ENCODE peak calls at places on chromosomes 13 and 19, in six cellular contexts. One of them, this sample, is unnamed.

GRCh38 chr19:29823581-29824330 is 12.0 kb downstream of the CCNE1 start:
- DNase-seq in tibial artery: no peak
- DNase-seq in transverse colon: no peak
- DNase-seq in Panc1: no peak
- DNase-seq in ovary: no peak
- DNase-seq in HCT116: no peak
- DNase-seq in this sample: no peak

GRCh38 chr13:85277753-85278152 is 521.5 kb downstream of the SLITRK6 start:
- DNase-seq in transverse colon: no peak
- DNase-seq in Panc1: no peak
- DNase-seq in ovary: no peak
- DNase-seq in tibial artery: no peak
- DNase-seq in HCT116: no peak
- DNase-seq in this sample: no peak

GRCh38 chr13:112719016-112719415 is 29.2 kb downstream of the ATP11A start:
- DNase-seq in Panc1: no peak
- DNase-seq in HCT116: no peak
- DNase-seq in ovary: no peak
- DNase-seq in tibial artery: peak; percentile 5
- DNase-seq in transverse colon: no peak
- DNase-seq in this sample: no peak

GRCh38 chr19:43699506-43700367 is 16.1 kb upstream of the IRGC start:
- DNase-seq in ovary: peak; percentile 17
- DNase-seq in tibial artery: no peak
- DNase-seq in HCT116: no peak
- DNase-seq in transverse colon: peak; percentile 48
- DNase-seq in Panc1: no peak
- DNase-seq in this sample: peak; percentile 34

GRCh38 chr19:41535029-41535622 is 40.8 kb upstream of the CEACAM21 start:
- DNase-seq in ovary: no peak
- DNase-seq in HCT116: no peak
- DNase-seq in Panc1: no peak
- DNase-seq in transverse colon: no peak
- DNase-seq in tibial artery: no peak
- DNase-seq in this sample: no peak

GRCh38 chr13:40600145-40600751 is 66.2 kb downstream of the FOXO1 start:
- DNase-seq in transverse colon: no peak
- DNase-seq in tibial artery: no peak
- DNase-seq in ovary: no peak
- DNase-seq in HCT116: no peak
- DNase-seq in Panc1: no peak
- DNase-seq in this sample: no peak

GRCh38 chr13:40983269-40983668 is 35.8 kb downstream of the ELF1 start:
- DNase-seq in transverse colon: no peak
- DNase-seq in HCT116: no peak
- DNase-seq in ovary: no peak
- DNase-seq in tibial artery: no peak
- DNase-seq in Panc1: no peak
- DNase-seq in this sample: no peak

GRCh38 chr19:58477871-58478270 is 1.7 kb downstream of the ZNF446 start:
- DNase-seq in Panc1: no peak
- DNase-seq in ovary: no peak
- DNase-seq in transverse colon: no peak
- DNase-seq in tibial artery: no peak
- DNase-seq in HCT116: no peak
- DNase-seq in this sample: no peak

GRCh38 chr13:33927315-33927714 is 109.4 kb downstream of the RFC3 start:
- DNase-seq in HCT116: no peak
- DNase-seq in transverse colon: no peak
- DNase-seq in ovary: no peak
- DNase-seq in Panc1: no peak
- DNase-seq in tibial artery: peak; percentile 31
- DNase-seq in this sample: no peak

GRCh38 chr19:11580665-11581418 is 3.4 kb upstream of the ACP5 start:
- DNase-seq in Panc1: no peak
- DNase-seq in tibial artery: no peak
- DNase-seq in transverse colon: no peak
- DNase-seq in HCT116: no peak
- DNase-seq in ovary: no peak
- DNase-seq in this sample: no peak

GRCh38 chr19:19485161-19485997 is 30.0 kb downstream of the TSSK6 start:
- DNase-seq in ovary: no peak
- DNase-seq in transverse colon: no peak
- DNase-seq in HCT116: no peak
- DNase-seq in Panc1: no peak
- DNase-seq in tibial artery: no peak
- DNase-seq in this sample: peak; percentile 23

GRCh38 chr13:52459668-52460067 is 4.4 kb downstream of the CKAP2 start:
- DNase-seq in ovary: no peak
- DNase-seq in Panc1: peak; percentile 38
- DNase-seq in HCT116: no peak
- DNase-seq in tibial artery: no peak
- DNase-seq in transverse colon: no peak
- DNase-seq in this sample: no peak

GRCh38 chr19:54102421-54103169 is at the start of gene NDUFA3:
- DNase-seq in transverse colon: peak; percentile 98
- DNase-seq in HCT116: peak; percentile 95
- DNase-seq in ovary: peak; percentile 97
- DNase-seq in Panc1: peak; percentile 95
- DNase-seq in tibial artery: peak; percentile 98
- DNase-seq in this sample: peak; percentile 98

GRCh38 chr19:16619456-16619855 is 8.5 kb downstream of the MED26 start:
- DNase-seq in transverse colon: no peak
- DNase-seq in ovary: no peak
- DNase-seq in tibial artery: no peak
- DNase-seq in HCT116: no peak
- DNase-seq in Panc1: no peak
- DNase-seq in this sample: peak; percentile 32

GRCh38 chr19:37128821-37129177 is 43.7 kb downstream of the ZNF585A start:
- DNase-seq in HCT116: no peak
- DNase-seq in transverse colon: no peak
- DNase-seq in Panc1: no peak
- DNase-seq in tibial artery: no peak
- DNase-seq in ovary: no peak
- DNase-seq in this sample: no peak
- H3K4me3 ChIP-seq in HCT116: no peak overlapping the region
- H3K4me3 ChIP-seq in transverse colon: no peak overlapping the region
- H3K4me3 ChIP-seq in Panc1: no peak overlapping the region
- H3K4me3 ChIP-seq in tibial artery: no peak overlapping the region
- H3K4me3 ChIP-seq in ovary: no peak overlapping the region
- H3K4me3 ChIP-seq in this sample: no peak overlapping the region

GRCh38 chr19:6739390-6739883 is at the start of gene TRIP10:
- DNase-seq in HCT116: no peak
- DNase-seq in tibial artery: peak; percentile 87
- DNase-seq in transverse colon: peak; percentile 89
- DNase-seq in Panc1: no peak
- DNase-seq in ovary: peak; percentile 83
- DNase-seq in this sample: peak; percentile 90
- H3K4me1 ChIP-seq in HCT116: peaks cover 64% of the 10 kb centered on the region
- H3K4me1 ChIP-seq in tibial artery: peaks cover 65% of the 10 kb centered on the region
- H3K4me1 ChIP-seq in transverse colon: peaks cover 35% of the 10 kb centered on the region
- H3K4me1 ChIP-seq in Panc1: peaks cover 33% of the 10 kb centered on the region
- H3K4me1 ChIP-seq in ovary: peaks cover 25% of the 10 kb centered on the region
- H3K4me1 ChIP-seq in this sample: peaks cover 61% of the 10 kb centered on the region

GRCh38 chr19:18421371-18421959 is 2.3 kb downstream of the SSBP4 start:
- DNase-seq in tibial artery: peak; percentile 27
- DNase-seq in transverse colon: no peak
- DNase-seq in ovary: no peak
- DNase-seq in HCT116: no peak
- DNase-seq in Panc1: no peak
- DNase-seq in this sample: no peak
- H3K4me3 ChIP-seq in tibial artery: no peak overlapping the region
- H3K4me3 ChIP-seq in transverse colon: no peak overlapping the region
- H3K4me3 ChIP-seq in ovary: no peak overlapping the region
- H3K4me3 ChIP-seq in HCT116: peak overlapping the region; percentile 92
- H3K4me3 ChIP-seq in Panc1: peak overlapping the region; percentile 65
- H3K4me3 ChIP-seq in this sample: no peak overlapping the region

DNA sequence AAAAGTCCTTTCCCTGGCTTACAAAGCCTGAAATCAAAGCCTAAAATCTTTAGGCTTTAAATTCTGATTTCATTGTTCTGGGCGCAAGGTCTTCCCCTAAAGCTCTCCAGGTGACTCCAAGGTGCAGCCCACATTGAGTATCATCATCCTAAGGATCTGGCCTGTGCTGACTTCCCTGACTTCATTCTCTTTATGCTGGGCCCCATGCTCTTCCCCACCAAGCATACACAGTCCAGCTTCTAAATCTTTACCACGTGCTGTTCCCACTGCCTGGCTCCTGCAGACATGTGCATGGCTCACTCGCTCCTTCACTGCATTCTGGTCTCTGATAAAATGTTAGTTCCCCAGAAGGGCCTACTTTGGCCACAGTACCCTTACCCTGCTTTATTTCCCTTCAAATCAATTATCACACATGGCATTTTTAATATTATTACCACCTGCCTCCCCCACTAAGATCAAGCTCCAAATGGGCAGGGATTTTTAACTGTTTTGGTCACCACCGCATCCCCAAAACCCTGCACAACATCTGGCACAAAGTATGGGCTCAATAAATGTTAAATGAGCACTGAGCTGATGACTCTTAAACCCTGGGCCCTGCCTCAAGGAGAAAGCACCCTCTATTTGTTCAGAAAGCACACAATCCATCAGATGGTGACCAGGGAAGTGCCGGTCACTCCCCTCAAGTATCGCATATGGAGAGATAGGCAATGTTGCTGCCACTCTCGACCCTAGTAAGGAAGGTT is 3.3 kb downstream of the FBL start:
- DNase-seq in ovary: no peak
- DNase-seq in tibial artery: no peak
- DNase-seq in HCT116: no peak
- DNase-seq in Panc1: no peak
- DNase-seq in transverse colon: no peak
- DNase-seq in this sample: no peak
- H3K4me1 ChIP-seq in ovary: peaks cover 5% of the 10 kb centered on the region
- H3K4me1 ChIP-seq in tibial artery: peaks cover 40% of the 10 kb centered on the region
- H3K4me1 ChIP-seq in HCT116: peaks cover 39% of the 10 kb centered on the region
- H3K4me1 ChIP-seq in Panc1: peaks cover 57% of the 10 kb centered on the region
- H3K4me1 ChIP-seq in transverse colon: peaks cover 15% of the 10 kb centered on the region
- H3K4me1 ChIP-seq in this sample: peaks cover 23% of the 10 kb centered on the region

DNA sequence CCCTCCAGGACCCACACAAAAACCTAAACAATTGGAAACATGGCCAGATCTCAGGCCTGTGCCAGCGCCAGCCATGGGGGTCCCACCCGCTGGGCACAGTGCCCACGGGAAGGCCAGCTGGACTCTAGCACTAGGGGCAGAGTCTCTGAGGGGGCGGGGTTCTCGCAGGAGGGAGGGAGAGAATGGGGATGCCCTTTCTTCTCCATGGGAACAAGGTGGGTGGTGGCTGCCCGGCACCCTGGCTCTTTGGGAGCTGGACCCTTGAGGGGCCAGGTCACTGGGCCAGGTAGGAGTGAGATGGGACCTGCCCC is 8.4 kb downstream of the LYL1 start:
- DNase-seq in ovary: no peak
- DNase-seq in transverse colon: no peak
- DNase-seq in HCT116: no peak
- DNase-seq in Panc1: no peak
- DNase-seq in tibial artery: no peak
- DNase-seq in this sample: peak; percentile 46
- H3K4me3 ChIP-seq in ovary: no peak overlapping the region
- H3K4me3 ChIP-seq in transverse colon: no peak overlapping the region
- H3K4me3 ChIP-seq in HCT116: no peak overlapping the region
- H3K4me3 ChIP-seq in Panc1: no peak overlapping the region
- H3K4me3 ChIP-seq in tibial artery: no peak overlapping the region
- H3K4me3 ChIP-seq in this sample: no peak overlapping the region

GRCh38 chr19:31338069-31338767 is 11.0 kb downstream of the TSHZ3 start:
- DNase-seq in HCT116: no peak
- DNase-seq in Panc1: no peak
- DNase-seq in transverse colon: peak; percentile 47
- DNase-seq in tibial artery: peak; percentile 59
- DNase-seq in ovary: peak; percentile 80
- DNase-seq in this sample: peak; percentile 44
- H3K4me1 ChIP-seq in HCT116: no peaks in the 10 kb centered on the region
- H3K4me1 ChIP-seq in Panc1: no peaks in the 10 kb centered on the region
- H3K4me1 ChIP-seq in transverse colon: peaks cover 15% of the 10 kb centered on the region
- H3K4me1 ChIP-seq in tibial artery: no peaks in the 10 kb centered on the region
- H3K4me1 ChIP-seq in ovary: peaks cover 26% of the 10 kb centered on the region
- H3K4me1 ChIP-seq in this sample: no peaks in the 10 kb centered on the region

GRCh38 chr13:37870489-37870845 is 895 bp upstream of the TRPC4 start:
- DNase-seq in Panc1: no peak
- DNase-seq in transverse colon: no peak
- DNase-seq in ovary: no peak
- DNase-seq in HCT116: no peak
- DNase-seq in tibial artery: no peak
- DNase-seq in this sample: no peak

GRCh38 chr13:37869756-37870488 is at the start of gene TRPC4:
- DNase-seq in HCT116: no peak
- DNase-seq in Panc1: no peak
- DNase-seq in tibial artery: peak; percentile 30
- DNase-seq in ovary: peak; percentile 44
- DNase-seq in transverse colon: peak; percentile 20
- DNase-seq in this sample: peak; percentile 33

GRCh38 chr13:37868691-37869505 is 674 bp downstream of the TRPC4 start:
- DNase-seq in transverse colon: no peak
- DNase-seq in HCT116: no peak
- DNase-seq in tibial artery: no peak
- DNase-seq in Panc1: no peak
- DNase-seq in ovary: no peak
- DNase-seq in this sample: no peak

GRCh38 chr13:37870895-37871550 is 1.5 kb upstream of the TRPC4 start:
- DNase-seq in HCT116: no peak
- DNase-seq in ovary: no peak
- DNase-seq in transverse colon: no peak
- DNase-seq in tibial artery: no peak
- DNase-seq in Panc1: no peak
- DNase-seq in this sample: no peak

GRCh38 chr13:37869506-37869755 is 141 bp downstream of the TRPC4 start:
- DNase-seq in ovary: peak; percentile 8
- DNase-seq in HCT116: no peak
- DNase-seq in transverse colon: no peak
- DNase-seq in Panc1: no peak
- DNase-seq in tibial artery: no peak
- DNase-seq in this sample: no peak
- H3K4me3 ChIP-seq in ovary: peak overlapping the region; percentile 62
- H3K4me3 ChIP-seq in HCT116: no peak overlapping the region
- H3K4me3 ChIP-seq in transverse colon: peak overlapping the region; percentile 40
- H3K4me3 ChIP-seq in Panc1: peak overlapping the region; percentile 27
- H3K4me3 ChIP-seq in tibial artery: peak overlapping the region; percentile 74
- H3K4me3 ChIP-seq in this sample: peak overlapping the region; percentile 57

DNA sequence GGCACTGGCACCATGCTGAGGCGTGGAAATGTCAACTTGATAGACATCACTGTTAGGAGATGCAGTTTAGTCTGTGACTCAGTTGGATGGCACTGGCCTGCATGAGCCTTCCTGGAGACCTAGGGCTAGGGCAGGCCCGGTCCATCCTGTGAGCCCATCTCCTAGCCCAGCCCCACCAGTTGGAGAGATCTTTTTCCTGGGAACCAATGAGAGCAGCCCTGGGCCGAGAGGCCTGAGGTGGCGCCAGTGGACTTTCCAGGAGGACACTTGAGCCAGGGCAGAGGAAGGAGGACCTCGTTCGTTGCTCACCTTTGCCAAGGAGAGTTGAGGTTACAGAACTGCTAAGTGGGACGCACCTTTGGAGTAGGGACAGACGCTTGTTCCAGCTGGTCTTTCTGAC is 100.5 kb upstream of the TEX29 start:
- DNase-seq in tibial artery: no peak
- DNase-seq in ovary: no peak
- DNase-seq in HCT116: no peak
- DNase-seq in Panc1: no peak
- DNase-seq in transverse colon: no peak
- DNase-seq in this sample: no peak
- H3K4me1 ChIP-seq in tibial artery: peaks cover 48% of the 10 kb centered on the region
- H3K4me1 ChIP-seq in ovary: peaks cover 9% of the 10 kb centered on the region
- H3K4me1 ChIP-seq in HCT116: no peaks in the 10 kb centered on the region
- H3K4me1 ChIP-seq in Panc1: no peaks in the 10 kb centered on the region
- H3K4me1 ChIP-seq in transverse colon: no peaks in the 10 kb centered on the region
- H3K4me1 ChIP-seq in this sample: peaks cover 57% of the 10 kb centered on the region

GRCh38 chr19:48874309-48875135 is 2.3 kb downstream of the PPP1R15A start:
- DNase-seq in transverse colon: peak; percentile 45
- DNase-seq in HCT116: no peak
- DNase-seq in Panc1: no peak
- DNase-seq in ovary: peak; percentile 57
- DNase-seq in tibial artery: no peak
- DNase-seq in this sample: peak; percentile 47
- H3K4me3 ChIP-seq in transverse colon: peak overlapping the region; percentile 91
- H3K4me3 ChIP-seq in HCT116: peak overlapping the region; percentile 100
- H3K4me3 ChIP-seq in Panc1: peak overlapping the region; percentile 99
- H3K4me3 ChIP-seq in ovary: peak overlapping the region; percentile 97
- H3K4me3 ChIP-seq in tibial artery: peak overlapping the region; percentile 95
- H3K4me3 ChIP-seq in this sample: peak overlapping the region; percentile 69